ENCODE peak calls at places on chromosomes 6 and 20, in eight cellular contexts. One of them, this sample, is unnamed.
A peak's percentile ranks its signal among the peaks of the same experiment; 100 is the strongest.

GRCh38 chr6:106055442-106055975 is 30.6 kb upstream of the PRDM1 start:
- ATAC-seq in Panc1: no peak
- ATAC-seq in HepG2: no peak
- ATAC-seq in GM23338: no peak
- ATAC-seq in upper lobe of left lung: no peak
- ATAC-seq in HCT116: no peak
- ATAC-seq in GM12878: no peak
- ATAC-seq in K562: no peak
- ATAC-seq in this sample: no peak

GRCh38 chr20:46031701-46032254 is 2.8 kb downstream of the SLC12A5 start:
- ATAC-seq in Panc1: peak; percentile 75
- ATAC-seq in HepG2: peak; percentile 27
- ATAC-seq in GM23338: peak; percentile 77
- ATAC-seq in upper lobe of left lung: no peak
- ATAC-seq in HCT116: no peak
- ATAC-seq in GM12878: no peak
- ATAC-seq in K562: no peak
- ATAC-seq in this sample: no peak

GRCh38 chr6:53048431-53049195 is 16.6 kb upstream of the FBXO9 start:
- ATAC-seq in Panc1: no peak
- ATAC-seq in HepG2: no peak
- ATAC-seq in GM23338: no peak
- ATAC-seq in upper lobe of left lung: peak; percentile 60
- ATAC-seq in HCT116: peak; percentile 62
- ATAC-seq in GM12878: peak; percentile 94
- ATAC-seq in K562: peak; percentile 61
- ATAC-seq in this sample: no peak

GRCh38 chr6:8082954-8083858 is 19.0 kb upstream of the BLOC1S5 start:
- ATAC-seq in Panc1: peak; percentile 92
- ATAC-seq in HepG2: no peak
- ATAC-seq in GM23338: no peak
- ATAC-seq in upper lobe of left lung: peak; percentile 79
- ATAC-seq in HCT116: peak; percentile 64
- ATAC-seq in GM12878: no peak
- ATAC-seq in K562: peak; percentile 16
- ATAC-seq in this sample: peak; percentile 59

GRCh38 chr6:12113190-12113578 is 101.1 kb downstream of the HIVEP1 start:
- ATAC-seq in Panc1: no peak
- ATAC-seq in HepG2: no peak
- ATAC-seq in GM23338: no peak
- ATAC-seq in upper lobe of left lung: peak; percentile 55
- ATAC-seq in HCT116: no peak
- ATAC-seq in GM12878: peak; percentile 60
- ATAC-seq in K562: peak; percentile 43
- ATAC-seq in this sample: no peak

GRCh38 chr20:36305602-36306556 is at the start of gene DLGAP4:
- ATAC-seq in Panc1: no peak
- ATAC-seq in HepG2: peak; percentile 41
- ATAC-seq in GM23338: peak; percentile 48
- ATAC-seq in upper lobe of left lung: no peak
- ATAC-seq in HCT116: no peak
- ATAC-seq in GM12878: no peak
- ATAC-seq in K562: no peak
- ATAC-seq in this sample: no peak

GRCh38 chr20:40493551-40493950 is 195.5 kb downstream of the MAFB start:
- ATAC-seq in Panc1: no peak
- ATAC-seq in HepG2: no peak
- ATAC-seq in GM23338: no peak
- ATAC-seq in upper lobe of left lung: no peak
- ATAC-seq in HCT116: peak; percentile 75
- ATAC-seq in GM12878: no peak
- ATAC-seq in K562: no peak
- ATAC-seq in this sample: no peak

GRCh38 chr6:53168516-53169257 is 20.0 kb upstream of the GCM1 start:
- ATAC-seq in Panc1: no peak
- ATAC-seq in HepG2: no peak
- ATAC-seq in GM23338: no peak
- ATAC-seq in upper lobe of left lung: no peak
- ATAC-seq in HCT116: no peak
- ATAC-seq in GM12878: no peak
- ATAC-seq in K562: no peak
- ATAC-seq in this sample: peak; percentile 42

GRCh38 chr20:50221501-50222323 is 31.1 kb downstream of the CEBPB start:
- ATAC-seq in Panc1: no peak
- ATAC-seq in HepG2: no peak
- ATAC-seq in GM23338: no peak
- ATAC-seq in upper lobe of left lung: peak; percentile 72
- ATAC-seq in HCT116: no peak
- ATAC-seq in GM12878: no peak
- ATAC-seq in K562: no peak
- ATAC-seq in this sample: no peak

GRCh38 chr20:62230696-62231095 is 7.6 kb upstream of the OSBPL2 start:
- ATAC-seq in Panc1: no peak
- ATAC-seq in HepG2: no peak
- ATAC-seq in GM23338: no peak
- ATAC-seq in upper lobe of left lung: no peak
- ATAC-seq in HCT116: no peak
- ATAC-seq in GM12878: no peak
- ATAC-seq in K562: no peak
- ATAC-seq in this sample: no peak

GRCh38 chr6:127737768-127738167 is 160.8 kb downstream of the C6orf58 start:
- ATAC-seq in Panc1: no peak
- ATAC-seq in HepG2: no peak
- ATAC-seq in GM23338: no peak
- ATAC-seq in upper lobe of left lung: no peak
- ATAC-seq in HCT116: no peak
- ATAC-seq in GM12878: no peak
- ATAC-seq in K562: no peak
- ATAC-seq in this sample: no peak

GRCh38 chr6:106513813-106514212 is 115.5 kb downstream of the RTN4IP1 start:
- ATAC-seq in Panc1: no peak
- ATAC-seq in HepG2: no peak
- ATAC-seq in GM23338: no peak
- ATAC-seq in upper lobe of left lung: no peak
- ATAC-seq in HCT116: no peak
- ATAC-seq in GM12878: no peak
- ATAC-seq in K562: no peak
- ATAC-seq in this sample: no peak

GRCh38 chr6:122832515-122833228 is 43.6 kb downstream of the SMPDL3A start:
- ATAC-seq in Panc1: no peak
- ATAC-seq in HepG2: no peak
- ATAC-seq in GM23338: no peak
- ATAC-seq in upper lobe of left lung: no peak
- ATAC-seq in HCT116: no peak
- ATAC-seq in GM12878: no peak
- ATAC-seq in K562: no peak
- ATAC-seq in this sample: no peak

GRCh38 chr6:161111256-161111655 is 119.7 kb downstream of the MAP3K4 start:
- ATAC-seq in Panc1: no peak
- ATAC-seq in HepG2: no peak
- ATAC-seq in GM23338: no peak
- ATAC-seq in upper lobe of left lung: no peak
- ATAC-seq in HCT116: no peak
- ATAC-seq in GM12878: no peak
- ATAC-seq in K562: no peak
- ATAC-seq in this sample: no peak

GRCh38 chr6:167668019-167668753 is 158.5 kb upstream of the AFDN start:
- ATAC-seq in Panc1: no peak
- ATAC-seq in HepG2: peak; percentile 84
- ATAC-seq in GM23338: no peak
- ATAC-seq in upper lobe of left lung: no peak
- ATAC-seq in HCT116: no peak
- ATAC-seq in GM12878: no peak
- ATAC-seq in K562: no peak
- ATAC-seq in this sample: peak; percentile 5

GRCh38 chr6:41546475-41546865 is 289 bp downstream of the FOXP4 start:
- ATAC-seq in Panc1: peak; percentile 81
- ATAC-seq in HepG2: no peak
- ATAC-seq in GM23338: no peak
- ATAC-seq in upper lobe of left lung: peak; percentile 67
- ATAC-seq in HCT116: peak; percentile 66
- ATAC-seq in GM12878: peak; percentile 1
- ATAC-seq in K562: peak; percentile 35
- ATAC-seq in this sample: peak; percentile 78

GRCh38 chr20:15642676-15643075 is 930.6 kb downstream of the KIF16B start:
- ATAC-seq in Panc1: no peak
- ATAC-seq in HepG2: no peak
- ATAC-seq in GM23338: no peak
- ATAC-seq in upper lobe of left lung: no peak
- ATAC-seq in HCT116: no peak
- ATAC-seq in GM12878: no peak
- ATAC-seq in K562: no peak
- ATAC-seq in this sample: no peak

DNA sequence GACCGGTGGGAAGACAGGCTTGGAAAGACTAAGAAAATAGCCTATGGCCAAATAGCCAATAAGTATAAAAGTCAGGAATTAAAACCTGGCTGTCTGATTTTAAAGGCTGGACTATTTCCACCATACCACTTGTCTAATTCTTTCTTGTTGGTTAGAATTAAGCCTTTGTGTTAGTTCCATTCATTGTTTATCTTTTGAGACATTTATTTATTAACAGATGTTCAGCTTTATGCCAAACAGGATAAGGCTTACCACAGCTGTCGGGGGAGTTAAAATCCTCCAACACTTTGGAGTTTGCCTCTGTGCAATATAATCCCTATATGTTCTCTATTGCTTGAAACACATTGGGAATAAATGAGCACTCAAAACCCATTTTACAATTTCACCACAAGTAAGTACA is 208.3 kb downstream of the TMEM200A start:
- ATAC-seq in Panc1: no peak
- ATAC-seq in HepG2: no peak
- ATAC-seq in GM23338: no peak
- ATAC-seq in upper lobe of left lung: no peak
- ATAC-seq in HCT116: no peak
- ATAC-seq in GM12878: no peak
- ATAC-seq in K562: no peak
- ATAC-seq in this sample: no peak
- H3K27ac ChIP-seq in Panc1: no peak overlapping the region
- H3K27ac ChIP-seq in HepG2: no peak overlapping the region
- H3K27ac ChIP-seq in GM23338: no peak overlapping the region
- H3K27ac ChIP-seq in upper lobe of left lung: no peak overlapping the region
- H3K27ac ChIP-seq in HCT116: no peak overlapping the region
- H3K27ac ChIP-seq in GM12878: no peak overlapping the region
- H3K27ac ChIP-seq in K562: no peak overlapping the region
- H3K27ac ChIP-seq in this sample: no peak overlapping the region

GRCh38 chr20:22404609-22405170 is 179.7 kb downstream of the FOXA2 start:
- ATAC-seq in Panc1: peak; percentile 62
- ATAC-seq in HepG2: peak; percentile 37
- ATAC-seq in GM23338: no peak
- ATAC-seq in upper lobe of left lung: no peak
- ATAC-seq in HCT116: no peak
- ATAC-seq in GM12878: no peak
- ATAC-seq in K562: no peak
- ATAC-seq in this sample: no peak
- H3K4me1 ChIP-seq in Panc1: peaks cover 30% of the 10 kb centered on the region
- H3K4me1 ChIP-seq in HepG2: peaks cover 49% of the 10 kb centered on the region
- H3K4me1 ChIP-seq in GM23338: peaks cover 30% of the 10 kb centered on the region
- H3K4me1 ChIP-seq in upper lobe of left lung: peaks cover 23% of the 10 kb centered on the region
- H3K4me1 ChIP-seq in HCT116: no peaks in the 10 kb centered on the region
- H3K4me1 ChIP-seq in GM12878: no peaks in the 10 kb centered on the region
- H3K4me1 ChIP-seq in K562: peaks cover 40% of the 10 kb centered on the region
- H3K4me1 ChIP-seq in this sample: peaks cover 2% of the 10 kb centered on the region

DNA sequence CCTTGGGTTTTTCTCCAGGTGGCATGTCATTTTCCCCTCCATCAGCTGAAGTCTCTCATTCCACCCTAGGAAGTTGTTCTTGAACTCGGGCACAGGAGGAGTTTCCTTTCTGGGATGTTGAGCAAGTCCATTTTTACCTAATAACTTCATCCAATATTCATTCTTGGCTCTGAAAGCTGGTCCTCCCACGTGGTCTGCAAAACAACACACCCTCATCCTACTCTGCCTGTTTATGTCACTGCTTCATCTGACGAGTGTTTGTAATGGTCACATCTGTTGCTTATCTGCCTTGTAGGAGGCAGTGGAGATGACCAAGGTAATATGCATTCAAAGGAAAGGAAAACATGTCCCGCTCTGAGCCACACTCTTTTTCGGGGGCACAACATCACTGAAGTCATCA is 41.7 kb upstream of the AIG1 start:
- ATAC-seq in Panc1: no peak
- ATAC-seq in HepG2: no peak
- ATAC-seq in GM23338: no peak
- ATAC-seq in upper lobe of left lung: peak; percentile 64
- ATAC-seq in HCT116: no peak
- ATAC-seq in GM12878: no peak
- ATAC-seq in K562: peak; percentile 79
- ATAC-seq in this sample: peak; percentile 55
- TF ChIP-seq POLR2AphosphoS5 in Panc1: no peak
- TF ChIP-seq POLR2AphosphoS5 in HepG2: no peak
- TF ChIP-seq POLR2AphosphoS5 in GM23338: no peak
- TF ChIP-seq POLR2AphosphoS5 in upper lobe of left lung: no peak
- TF ChIP-seq POLR2AphosphoS5 in HCT116: no peak
- TF ChIP-seq POLR2AphosphoS5 in GM12878: no peak
- TF ChIP-seq POLR2AphosphoS5 in K562: no peak
- TF ChIP-seq POLR2AphosphoS5 in this sample: no peak

GRCh38 chr6:3744211-3744900 is 7.2 kb downstream of the PXDC1 start:
- ATAC-seq in Panc1: peak; percentile 31
- ATAC-seq in HepG2: no peak
- ATAC-seq in GM23338: no peak
- ATAC-seq in upper lobe of left lung: no peak
- ATAC-seq in HCT116: no peak
- ATAC-seq in GM12878: no peak
- ATAC-seq in K562: no peak
- ATAC-seq in this sample: no peak
- H3K27ac ChIP-seq in Panc1: peak overlapping the region; percentile 90
- H3K27ac ChIP-seq in HepG2: no peak overlapping the region
- H3K27ac ChIP-seq in GM23338: no peak overlapping the region
- H3K27ac ChIP-seq in upper lobe of left lung: peak overlapping the region; percentile 96
- H3K27ac ChIP-seq in HCT116: no peak overlapping the region
- H3K27ac ChIP-seq in GM12878: no peak overlapping the region
- H3K27ac ChIP-seq in K562: no peak overlapping the region
- H3K27ac ChIP-seq in this sample: peak overlapping the region; percentile 99

GRCh38 chr6:148523051-148523450 is 180.4 kb downstream of the SASH1 start:
- ATAC-seq in Panc1: no peak
- ATAC-seq in HepG2: no peak
- ATAC-seq in GM23338: no peak
- ATAC-seq in upper lobe of left lung: no peak
- ATAC-seq in HCT116: no peak
- ATAC-seq in GM12878: no peak
- ATAC-seq in K562: no peak
- ATAC-seq in this sample: no peak

GRCh38 chr6:148525453-148525852 is 182.8 kb downstream of the SASH1 start:
- ATAC-seq in Panc1: no peak
- ATAC-seq in HepG2: no peak
- ATAC-seq in GM23338: no peak
- ATAC-seq in upper lobe of left lung: peak; percentile 18
- ATAC-seq in HCT116: no peak
- ATAC-seq in GM12878: no peak
- ATAC-seq in K562: no peak
- ATAC-seq in this sample: peak; percentile 20

GRCh38 chr6:148524509-148524908 is 181.9 kb downstream of the SASH1 start:
- ATAC-seq in Panc1: no peak
- ATAC-seq in HepG2: no peak
- ATAC-seq in GM23338: no peak
- ATAC-seq in upper lobe of left lung: peak; percentile 61
- ATAC-seq in HCT116: no peak
- ATAC-seq in GM12878: no peak
- ATAC-seq in K562: no peak
- ATAC-seq in this sample: peak; percentile 16

GRCh38 chr6:148524976-148525375 is 182.3 kb downstream of the SASH1 start:
- ATAC-seq in Panc1: no peak
- ATAC-seq in HepG2: no peak
- ATAC-seq in GM23338: no peak
- ATAC-seq in upper lobe of left lung: peak; percentile 58
- ATAC-seq in HCT116: no peak
- ATAC-seq in GM12878: no peak
- ATAC-seq in K562: no peak
- ATAC-seq in this sample: peak; percentile 57

GRCh38 chr6:148523551-148523950 is 180.9 kb downstream of the SASH1 start:
- ATAC-seq in Panc1: no peak
- ATAC-seq in HepG2: no peak
- ATAC-seq in GM23338: no peak
- ATAC-seq in upper lobe of left lung: no peak
- ATAC-seq in HCT116: no peak
- ATAC-seq in GM12878: no peak
- ATAC-seq in K562: no peak
- ATAC-seq in this sample: no peak
- H3K4me1 ChIP-seq in Panc1: no peaks in the 10 kb centered on the region
- H3K4me1 ChIP-seq in HepG2: no peaks in the 10 kb centered on the region
- H3K4me1 ChIP-seq in GM23338: peaks cover 27% of the 10 kb centered on the region
- H3K4me1 ChIP-seq in upper lobe of left lung: no peaks in the 10 kb centered on the region
- H3K4me1 ChIP-seq in HCT116: no peaks in the 10 kb centered on the region
- H3K4me1 ChIP-seq in GM12878: peaks cover 6% of the 10 kb centered on the region
- H3K4me1 ChIP-seq in K562: no peaks in the 10 kb centered on the region
- H3K4me1 ChIP-seq in this sample: peaks cover 10% of the 10 kb centered on the region

This sample was measured in gastroesophageal sphincter.